ENCODE peak calls at places on chromosomes 2 and 18, in five cellular contexts. I is uterus, S is choroid plexus epithelial cell, B is AG10803, H is transverse colon. T is an unnamed sample.

GRCh38 chr2:59249441-59250330 is 1008.6 kb upstream of the FANCL start:
- DNase-seq in I (no peak), S (peak; percentile 9), B (no peak), H (no peak), T (no peak)

GRCh38 chr2:33890686-33891085 is 291.6 kb upstream of the FAM98A start:
- DNase-seq in I (no peak), S (no peak), B (no peak), H (no peak), T (no peak)

GRCh38 chr2:218075975-218076811 is 7.1 kb downstream of the RUFY4 start:
- DNase-seq in I (no peak), S (no peak), B (no peak), H (no peak), T (no peak)

GRCh38 chr2:56084117-56084936 is 99.5 kb upstream of the CCDC85A start:
- DNase-seq in I (no peak), S (no peak), B (no peak), H (no peak), T (no peak)

GRCh38 chr2:195138435-195138834 is 518.6 kb upstream of the SLC39A10 start:
- DNase-seq in I (no peak), S (no peak), B (no peak), H (no peak), T (no peak)

GRCh38 chr2:17441055-17441771 is 77.0 kb downstream of the RAD51AP2 start:
- DNase-seq in I (no peak), S (no peak), B (no peak), H (no peak), T (no peak)

GRCh38 chr2:232597362-232598079 is 35.9 kb upstream of the EFHD1 start:
- DNase-seq in I (no peak), S (no peak), B (no peak), H (no peak), T (no peak)

GRCh38 chr2:5803547-5803946 is 111.4 kb downstream of the SOX11 start:
- DNase-seq in I (no peak), S (peak; percentile 21), B (peak; percentile 40), H (no peak), T (peak; percentile 71)

GRCh38 chr2:19944205-19944845 is 42.5 kb upstream of the TTC32 start:
- DNase-seq in I (no peak), S (no peak), B (no peak), H (no peak), T (no peak)

GRCh38 chr2:229815342-229815741 is 101.0 kb upstream of the DNER start:
- DNase-seq in I (no peak), S (peak; percentile 42), B (no peak), H (no peak), T (no peak)

GRCh38 chr18:22026362-22026761 is 143.0 kb upstream of the GATA6 start:
- DNase-seq in I (no peak), S (no peak), B (no peak), H (no peak), T (no peak)

GRCh38 chr18:53441761-53442414 is 782.6 kb downstream of the MBD2 start:
- DNase-seq in I (no peak), S (no peak), B (no peak), H (no peak), T (no peak)

GRCh38 chr2:191811807-191812602 is 34.9 kb downstream of the CAVIN2 start:
- DNase-seq in I (peak; percentile 66), S (peak; percentile 85), B (peak; percentile 64), H (peak; percentile 55), T (peak; percentile 60)

GRCh38 chr2:95029898-95030341 is 4.4 kb downstream of the MAL start:
- DNase-seq in I (no peak), S (no peak), B (no peak), H (no peak), T (no peak)

GRCh38 chr2:53828331-53828730 is 31.4 kb downstream of the GPR75 start:
- DNase-seq in I (no peak), S (no peak), B (no peak), H (no peak), T (no peak)

GRCh38 chr2:47257837-47258436 is 102.8 kb upstream of the STPG4 start:
- DNase-seq in I (no peak), S (no peak), B (no peak), H (no peak), T (no peak)

GRCh38 chr2:497770-498492 is 179.3 kb downstream of the TMEM18 start:
- DNase-seq in I (no peak), S (no peak), B (no peak), H (no peak), T (no peak)

GRCh38 chr2:180359522-180360282 is 352.6 kb upstream of the CWC22 start:
- DNase-seq in I (no peak), S (no peak), B (no peak), H (peak; percentile 47), T (no peak)

GRCh38 chr2:236782938-236783337 is 213.3 kb downstream of the ACKR3 start:
- DNase-seq in I (no peak), S (no peak), B (peak; percentile 64), H (no peak), T (peak; percentile 52)

GRCh38 chr2:44286884-44287638 is 11.8 kb downstream of the SLC3A1 start:
- DNase-seq in I (no peak), S (no peak), B (no peak), H (no peak), T (no peak)

GRCh38 chr18:12604445-12605007 is 53.4 kb downstream of the SPIRE1 start:
- DNase-seq in I (no peak), S (no peak), B (no peak), H (no peak), T (no peak)

GRCh38 chr18:12608292-12608691 is 49.6 kb downstream of the SPIRE1 start:
- DNase-seq in I (no peak), S (peak; percentile 76), B (peak; percentile 59), H (no peak), T (no peak)

GRCh38 chr18:12606592-12607315 is 51.2 kb downstream of the SPIRE1 start:
- DNase-seq in I (no peak), S (peak; percentile 92), B (peak; percentile 87), H (no peak), T (no peak)
- H3K4me3 ChIP-seq in I (no peak overlapping the region), S (no peak overlapping the region), B (no peak overlapping the region), H (no peak overlapping the region), T (no peak overlapping the region)

GRCh38 chr2:112923237-112923966 is 12.4 kb downstream of the IL37 start:
- DNase-seq in I (no peak), S (no peak), B (no peak), H (no peak), T (no peak)
- TF ChIP-seq CTCF in I (no peak), S (no peak), B (no peak), H (no peak), T (no peak)

DNA sequence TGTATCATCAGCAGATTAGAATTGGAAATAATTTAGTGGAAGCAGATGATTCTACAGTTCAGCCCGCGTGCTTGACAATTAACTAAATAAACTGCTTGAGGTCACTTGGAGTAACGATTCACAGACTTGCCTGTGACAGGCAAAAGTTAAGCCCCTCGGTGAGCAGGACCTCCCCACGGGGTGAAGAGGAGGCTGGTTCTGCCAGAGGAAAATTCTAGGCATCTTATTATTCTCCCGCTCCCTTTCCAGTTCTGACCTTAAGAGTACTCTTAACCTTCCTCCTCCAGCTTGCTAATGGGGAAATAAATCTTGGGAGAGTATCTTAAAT is 169.7 kb upstream of the SMAD2 start:
- DNase-seq in I (peak; percentile 60), S (no peak), B (no peak), H (no peak), T (no peak)
- H3K4me3 ChIP-seq in I (no peak overlapping the region), S (no peak overlapping the region), B (no peak overlapping the region), H (no peak overlapping the region), T (no peak overlapping the region)

DNA sequence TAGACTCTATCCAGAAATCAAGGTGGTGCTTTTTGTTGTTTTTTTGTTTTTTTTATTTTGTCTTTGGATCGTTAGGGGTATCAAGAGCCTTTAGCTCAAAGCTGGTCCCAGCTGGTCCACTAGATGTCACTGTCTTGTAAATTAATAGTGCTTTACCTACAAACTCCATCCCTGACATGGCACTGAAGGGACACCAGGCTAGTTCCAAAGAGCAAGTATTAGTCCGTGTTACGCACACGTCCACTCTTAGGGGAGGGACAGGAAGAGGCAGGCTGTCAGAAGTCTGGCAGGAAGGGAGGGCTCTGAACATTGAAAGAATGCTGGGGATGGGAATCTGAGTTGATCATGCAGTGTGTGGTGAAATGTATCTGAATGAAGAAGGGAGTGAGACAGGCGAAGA is 85.9 kb upstream of the CCBE1 start:
- DNase-seq in I (no peak), S (peak; percentile 84), B (peak; percentile 85), H (no peak), T (peak; percentile 34)
- TF ChIP-seq CTCF in I (peak; percentile 18), S (peak; percentile 75), B (peak; percentile 71), H (peak; percentile 8), T (peak; percentile 77)

GRCh38 chr2:187549951-187550555 is 4.2 kb downstream of the TFPI start:
- DNase-seq in I (no peak), S (no peak), B (no peak), H (no peak), T (no peak)

GRCh38 chr2:187549193-187549592 is 5.0 kb downstream of the TFPI start:
- DNase-seq in I (no peak), S (no peak), B (no peak), H (no peak), T (no peak)

GRCh38 chr2:187552381-187552780 is 1.9 kb downstream of the TFPI start:
- DNase-seq in I (no peak), S (no peak), B (no peak), H (no peak), T (no peak)

GRCh38 chr2:187548658-187549057 is 5.6 kb downstream of the TFPI start:
- DNase-seq in I (no peak), S (no peak), B (no peak), H (no peak), T (no peak)

DNA sequence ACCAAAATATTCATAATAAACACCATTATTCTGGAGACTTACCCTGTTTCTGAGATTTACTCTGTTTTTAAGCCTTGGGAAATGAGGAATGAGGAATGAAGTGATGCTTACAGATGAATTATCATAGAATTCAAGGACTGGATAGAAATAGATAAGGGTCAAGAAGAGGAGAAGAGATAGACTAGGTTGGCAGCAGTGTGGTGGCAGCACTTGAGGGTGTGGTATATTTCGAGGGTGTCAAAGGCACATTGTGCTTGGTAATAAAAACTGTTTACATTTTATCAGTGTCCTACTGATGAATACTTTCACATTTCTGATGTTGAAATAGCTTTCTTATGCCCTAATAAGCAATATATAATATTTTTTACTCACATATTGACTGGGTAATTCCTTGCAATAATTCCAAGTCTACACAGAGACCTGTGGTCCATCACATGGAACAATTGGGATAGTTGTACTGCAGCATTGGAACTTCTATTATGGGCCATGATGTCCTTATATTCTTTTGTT is 3.4 kb downstream of the TFPI start:
- DNase-seq in I (no peak), S (no peak), B (no peak), H (no peak), T (no peak)
- H3K4me3 ChIP-seq in I (peak overlapping the region; percentile 47), S (peak overlapping the region; percentile 68), B (no peak overlapping the region), H (no peak overlapping the region), T (no peak overlapping the region)

GRCh38 chr2:61014805-61015204 is 2.7 kb upstream of the PEX13 start:
- DNase-seq in I (no peak), S (no peak), B (peak; percentile 5), H (no peak), T (no peak)
- TF ChIP-seq CTCF in I (no peak), S (no peak), B (no peak), H (no peak), T (no peak)

T was measured in astrocyte of the cerebellum.